ENCODE peak calls at places on chromosome 17, in ten cellular contexts. M, R, G, N, L, D, O, P, Y and H are unnamed samples.

GRCh38 chr17:80005360-80006338 is 30.0 kb downstream of the TBC1D16 start:
- DNase-seq in M (no peak), R (peak), G (no peak), N (no peak), L (peak), D (no peak), O (peak), P (peak), Y (no peak), H (peak)

GRCh38 chr17:59752446-59752845 is 45.0 kb downstream of the VMP1 start:
- DNase-seq in M (no peak), R (no peak), G (no peak), N (no peak), L (no peak), D (no peak), O (no peak), P (peak), Y (no peak), H (no peak)

GRCh38 chr17:63116967-63117366 is 150.9 kb downstream of the TANC2 start:
- DNase-seq in M (no peak), R (peak), G (no peak), N (no peak), L (no peak), D (no peak), O (no peak), P (peak), Y (no peak), H (no peak)

GRCh38 chr17:78824240-78824639 is 16.4 kb downstream of the USP36 start:
- DNase-seq in M (no peak), R (no peak), G (no peak), N (no peak), L (no peak), D (no peak), O (no peak), P (no peak), Y (no peak), H (no peak)

GRCh38 chr17:394718-395095 is 42.1 kb upstream of the RPH3AL start:
- DNase-seq in M (no peak), R (no peak), G (no peak), N (no peak), L (no peak), D (no peak), O (no peak), P (no peak), Y (no peak), H (no peak)

GRCh38 chr17:48451489-48451888 is 21.5 kb upstream of the SKAP1 start:
- DNase-seq in M (no peak), R (no peak), G (no peak), N (no peak), L (no peak), D (no peak), O (no peak), P (no peak), Y (no peak), H (no peak)

GRCh38 chr17:285751-286422 is 66.7 kb downstream of the RPH3AL start:
- DNase-seq in M (no peak), R (no peak), G (no peak), N (no peak), L (no peak), D (no peak), O (no peak), P (no peak), Y (no peak), H (no peak)

GRCh38 chr17:9907131-9907530 is 2.1 kb upstream of the RCVRN start:
- DNase-seq in M (no peak), R (no peak), G (no peak), N (no peak), L (no peak), D (no peak), O (no peak), P (no peak), Y (no peak), H (no peak)

GRCh38 chr17:79563237-79564013 is 47.4 kb downstream of the RBFOX3 start:
- DNase-seq in M (no peak), R (no peak), G (no peak), N (no peak), L (no peak), D (no peak), O (no peak), P (no peak), Y (no peak), H (no peak)